ENCODE peak calls at places on chromosome 12, in nine cellular contexts. F is astrocyte; C is transverse colon; J is effector memory CD4-positive, alpha-beta T cell; V is pancreas; H is uterus; K is colonic mucosa; U is HepG2; R is psoas muscle. G is an unnamed sample.

GRCh38 chr12:19140381-19141236 is 11.1 kb downstream of the PLEKHA5 start:
- DNase-seq in F (peak; percentile 14), C (no peak), J (no peak), V (no peak), H (no peak), K (no peak), U (no peak), R (no peak), G (no peak)

GRCh38 chr12:6871052-6871957 is 1.8 kb downstream of the SPSB2 start:
- DNase-seq in F (no peak), C (peak; percentile 83), J (no peak), V (no peak), H (no peak), K (peak; percentile 89), U (no peak), R (no peak), G (no peak)

GRCh38 chr12:51407604-51408003 is 16.4 kb upstream of the GALNT6 start:
- DNase-seq in F (no peak), C (no peak), J (no peak), V (no peak), H (no peak), K (no peak), U (no peak), R (no peak), G (no peak)

GRCh38 chr12:79439179-79439825 is 251.5 kb downstream of the PAWR start:
- DNase-seq in F (no peak), C (no peak), J (no peak), V (no peak), H (peak; percentile 48), K (no peak), U (no peak), R (no peak), G (no peak)

GRCh38 chr12:43636706-43637105 is 84.7 kb upstream of the ADAMTS20 start:
- DNase-seq in F (no peak), C (no peak), J (no peak), V (no peak), H (no peak), K (no peak), U (no peak), R (no peak), G (no peak)

GRCh38 chr12:113039911-113040425 is 16.6 kb upstream of the DTX1 start:
- DNase-seq in F (no peak), C (no peak), J (no peak), V (no peak), H (no peak), K (no peak), U (no peak), R (no peak), G (no peak)

GRCh38 chr12:7959278-7960063 is 23.5 kb upstream of the SLC2A3 start:
- DNase-seq in F (no peak), C (peak; percentile 41), J (peak; percentile 46), V (no peak), H (no peak), K (peak; percentile 31), U (peak; percentile 44), R (no peak), G (peak; percentile 54)

GRCh38 chr12:117155278-117156060 is 34.8 kb downstream of the FBXO21 start:
- DNase-seq in F (peak; percentile 16), C (peak; percentile 52), J (peak; percentile 48), V (peak; percentile 63), H (no peak), K (peak; percentile 63), U (peak; percentile 95), R (peak; percentile 59), G (peak; percentile 77)

GRCh38 chr12:28172434-28173030 is 17.7 kb upstream of the CCDC91 start:
- DNase-seq in F (peak; percentile 47), C (peak; percentile 25), J (no peak), V (peak; percentile 20), H (no peak), K (peak; percentile 33), U (peak; percentile 39), R (no peak), G (no peak)

GRCh38 chr12:124777399-124778372 is 86.0 kb downstream of the SCARB1 start:
- DNase-seq in F (no peak), C (no peak), J (no peak), V (no peak), H (peak; percentile 54), K (no peak), U (peak; percentile 91), R (peak; percentile 83), G (no peak)

GRCh38 chr12:79566452-79566851 is 124.3 kb downstream of the PAWR start:
- DNase-seq in F (peak; percentile 39), C (no peak), J (no peak), V (no peak), H (no peak), K (no peak), U (peak; percentile 78), R (no peak), G (no peak)

GRCh38 chr12:85237320-85237719 is 42.7 kb upstream of the ALX1 start:
- DNase-seq in F (no peak), C (no peak), J (no peak), V (no peak), H (no peak), K (no peak), U (no peak), R (no peak), G (no peak)
- H3K27ac ChIP-seq in F (no peak overlapping the region), C (no peak overlapping the region), J (no peak overlapping the region), V (no peak overlapping the region), H (no peak overlapping the region), K (no peak overlapping the region), U (no peak overlapping the region), R (no peak overlapping the region), G (no peak overlapping the region)

GRCh38 chr12:95213928-95214327 is 3.3 kb downstream of the FGD6 start:
- DNase-seq in F (no peak), C (no peak), J (no peak), V (peak; percentile 77), H (no peak), K (no peak), U (no peak), R (no peak), G (no peak)
- H3K27ac ChIP-seq in F (no peak overlapping the region), C (peak overlapping the region; percentile 58), J (no peak overlapping the region), V (peak overlapping the region; percentile 96), H (peak overlapping the region; percentile 31), K (no peak overlapping the region), U (no peak overlapping the region), R (no peak overlapping the region), G (no peak overlapping the region)

DNA sequence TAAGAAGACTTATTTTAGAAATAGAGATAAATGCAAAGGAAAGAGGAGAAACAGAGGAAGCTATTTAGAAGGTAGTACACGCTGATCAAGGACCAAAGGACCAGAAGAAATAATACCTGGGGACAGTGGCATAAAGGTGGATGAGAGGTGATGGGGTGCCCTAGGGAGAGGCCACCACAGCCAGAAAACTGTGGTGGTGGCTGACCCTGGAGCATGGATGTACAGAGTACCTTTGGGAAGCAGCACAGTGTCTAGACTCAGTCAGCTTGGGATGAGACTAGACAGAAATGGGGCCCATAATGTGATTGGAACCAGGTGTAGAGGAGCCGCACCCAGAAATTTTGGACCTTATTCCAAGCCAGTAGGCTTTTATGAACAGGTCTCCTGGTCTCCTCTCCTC is 17.2 kb downstream of the RASSF8 start:
- DNase-seq in F (no peak), C (no peak), J (no peak), V (no peak), H (no peak), K (no peak), U (no peak), R (no peak), G (no peak)
- H3K27ac ChIP-seq in F (no peak overlapping the region), C (no peak overlapping the region), J (no peak overlapping the region), V (no peak overlapping the region), H (peak overlapping the region; percentile 84), K (no peak overlapping the region), U (no peak overlapping the region), R (peak overlapping the region; percentile 75), G (no peak overlapping the region)

DNA sequence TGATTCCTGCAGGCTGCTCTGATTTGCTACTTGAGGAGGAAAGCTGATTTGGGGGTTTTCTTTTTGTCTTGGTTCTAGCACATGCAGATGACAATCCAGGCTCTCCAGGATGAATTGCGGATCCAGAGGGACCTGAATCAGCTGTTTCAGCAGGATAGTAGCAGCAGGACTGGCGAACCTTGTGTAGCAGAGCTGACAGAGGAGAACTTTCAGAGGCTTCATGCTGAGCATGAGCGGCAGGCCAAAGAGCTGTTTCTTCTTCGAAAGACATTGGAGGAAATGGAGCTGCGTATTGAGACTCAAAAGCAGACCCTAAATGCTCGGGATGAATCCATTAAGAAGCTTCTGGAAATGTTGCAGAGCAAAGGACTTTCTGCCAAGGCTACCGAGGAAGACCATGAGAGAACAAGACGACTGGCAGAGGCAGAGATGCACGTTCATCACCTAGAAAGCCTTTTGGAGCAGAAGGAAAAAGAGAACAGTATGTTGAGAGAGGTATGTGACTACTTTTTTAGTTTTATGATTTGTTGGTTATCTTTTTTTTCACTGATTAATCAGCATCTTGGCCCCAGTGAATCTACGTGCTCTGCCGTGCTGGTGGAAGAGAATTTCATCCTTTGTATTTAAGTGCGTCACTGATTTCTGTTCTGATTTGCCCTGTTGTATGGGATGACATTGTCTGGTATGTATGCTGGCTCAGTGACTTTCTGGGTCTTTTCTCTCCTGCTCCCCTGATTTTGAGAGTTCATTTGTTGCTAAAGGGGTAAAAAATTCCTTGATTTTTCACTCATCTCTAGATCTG is 92.3 kb downstream of the ERC1 start:
- DNase-seq in F (peak; percentile 54), C (no peak), J (no peak), V (no peak), H (no peak), K (no peak), U (no peak), R (no peak), G (no peak)
- H3K27ac ChIP-seq in F (peak overlapping the region; percentile 17), C (peak overlapping the region; percentile 55), J (no peak overlapping the region), V (no peak overlapping the region), H (peak overlapping the region; percentile 42), K (no peak overlapping the region), U (peak overlapping the region; percentile 28), R (peak overlapping the region; percentile 44), G (no peak overlapping the region)

GRCh38 chr12:73867147-73867546 is 670.5 kb upstream of the ATXN7L3B start:
- DNase-seq in F (no peak), C (no peak), J (no peak), V (no peak), H (no peak), K (no peak), U (no peak), R (no peak), G (no peak)

DNA sequence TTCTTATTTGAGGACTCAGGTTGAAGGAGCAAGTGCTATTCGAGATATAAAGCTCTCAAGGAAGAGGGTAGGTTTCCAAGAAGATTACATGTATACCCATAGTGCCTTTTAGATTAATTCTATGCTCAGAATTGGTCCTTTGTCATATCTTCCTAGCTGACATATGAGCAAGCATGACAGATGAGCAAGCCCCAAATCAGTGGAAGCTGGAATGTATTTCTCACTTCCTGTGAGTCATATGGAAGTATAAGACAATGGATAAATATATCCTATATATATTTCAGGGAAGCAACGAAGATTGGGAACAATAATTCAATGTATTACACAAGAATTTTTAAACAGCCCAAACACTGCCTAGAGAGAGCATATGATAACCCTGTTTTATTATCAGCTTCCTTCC is 674.1 kb upstream of the ATXN7L3B start:
- DNase-seq in F (peak; percentile 14), C (no peak), J (no peak), V (no peak), H (no peak), K (no peak), U (no peak), R (no peak), G (no peak)
- H3K27ac ChIP-seq in F (peak overlapping the region; percentile 71), C (no peak overlapping the region), J (no peak overlapping the region), V (no peak overlapping the region), H (no peak overlapping the region), K (no peak overlapping the region), U (no peak overlapping the region), R (no peak overlapping the region), G (no peak overlapping the region)

G was measured in lung.